ENCODE peak calls at places on chromosomes 13 and 19, in ten cellular contexts. One of them, this sample, is unnamed.

GRCh38 chr19:8544168-8544567 is 30.2 kb upstream of the ZNF414 start:
- DNase-seq in esophagus squamous epithelium: no peak
- DNase-seq in HCT116: no peak
- DNase-seq in tibial nerve: no peak
- DNase-seq in transverse colon: no peak
- DNase-seq in body of pancreas: no peak
- DNase-seq in spleen: no peak
- DNase-seq in IMR-90: no peak
- DNase-seq in adrenal gland: no peak
- DNase-seq in uterus: no peak
- DNase-seq in this sample: no peak

GRCh38 chr19:37936166-37936565 is 29.2 kb downstream of the SIPA1L3 start:
- DNase-seq in HCT116: no peak
- DNase-seq in adrenal gland: no peak
- DNase-seq in tibial nerve: no peak
- DNase-seq in body of pancreas: peak; percentile 52
- DNase-seq in transverse colon: peak; percentile 63
- DNase-seq in esophagus squamous epithelium: no peak
- DNase-seq in uterus: no peak
- DNase-seq in spleen: peak; percentile 7
- DNase-seq in IMR-90: no peak
- DNase-seq in this sample: no peak

GRCh38 chr19:18708452-18709231 is 25.2 kb downstream of the CRTC1 start:
- DNase-seq in IMR-90: no peak
- DNase-seq in uterus: no peak
- DNase-seq in tibial nerve: no peak
- DNase-seq in spleen: no peak
- DNase-seq in esophagus squamous epithelium: no peak
- DNase-seq in adrenal gland: no peak
- DNase-seq in HCT116: no peak
- DNase-seq in transverse colon: no peak
- DNase-seq in body of pancreas: no peak
- DNase-seq in this sample: no peak

GRCh38 chr13:36344173-36344572 is 2.0 kb downstream of the SPART start:
- DNase-seq in uterus: peak; percentile 62
- DNase-seq in transverse colon: peak; percentile 10
- DNase-seq in body of pancreas: no peak
- DNase-seq in esophagus squamous epithelium: no peak
- DNase-seq in IMR-90: peak; percentile 70
- DNase-seq in HCT116: no peak
- DNase-seq in spleen: no peak
- DNase-seq in adrenal gland: no peak
- DNase-seq in tibial nerve: no peak
- DNase-seq in this sample: no peak

GRCh38 chr19:42380155-42380554 is 9.9 kb downstream of the CNFN start:
- DNase-seq in IMR-90: no peak
- DNase-seq in tibial nerve: no peak
- DNase-seq in adrenal gland: no peak
- DNase-seq in esophagus squamous epithelium: no peak
- DNase-seq in spleen: no peak
- DNase-seq in transverse colon: no peak
- DNase-seq in HCT116: no peak
- DNase-seq in uterus: no peak
- DNase-seq in body of pancreas: no peak
- DNase-seq in this sample: no peak

GRCh38 chr13:33153421-33154381 is 131.9 kb downstream of the STARD13 start:
- DNase-seq in uterus: peak; percentile 47
- DNase-seq in transverse colon: peak; percentile 21
- DNase-seq in tibial nerve: no peak
- DNase-seq in esophagus squamous epithelium: no peak
- DNase-seq in HCT116: no peak
- DNase-seq in IMR-90: peak; percentile 38
- DNase-seq in body of pancreas: no peak
- DNase-seq in adrenal gland: peak; percentile 84
- DNase-seq in spleen: no peak
- DNase-seq in this sample: peak; percentile 73

GRCh38 chr13:36362251-36362650 is 16.1 kb upstream of the SPART start:
- DNase-seq in body of pancreas: no peak
- DNase-seq in uterus: no peak
- DNase-seq in spleen: no peak
- DNase-seq in tibial nerve: no peak
- DNase-seq in esophagus squamous epithelium: no peak
- DNase-seq in adrenal gland: no peak
- DNase-seq in HCT116: no peak
- DNase-seq in transverse colon: no peak
- DNase-seq in IMR-90: peak; percentile 91
- DNase-seq in this sample: no peak

GRCh38 chr19:2982983-2983350 is 5.6 kb downstream of the TLE6 start:
- DNase-seq in body of pancreas: peak; percentile 99
- DNase-seq in tibial nerve: peak; percentile 87
- DNase-seq in transverse colon: peak; percentile 78
- DNase-seq in IMR-90: peak; percentile 68
- DNase-seq in spleen: no peak
- DNase-seq in adrenal gland: peak; percentile 96
- DNase-seq in HCT116: no peak
- DNase-seq in esophagus squamous epithelium: no peak
- DNase-seq in uterus: peak; percentile 98
- DNase-seq in this sample: peak; percentile 88

GRCh38 chr19:36850646-36851442 is at the start of gene ZNF345:
- DNase-seq in transverse colon: peak; percentile 90
- DNase-seq in HCT116: no peak
- DNase-seq in body of pancreas: peak; percentile 95
- DNase-seq in tibial nerve: peak; percentile 80
- DNase-seq in IMR-90: peak; percentile 94
- DNase-seq in uterus: peak; percentile 93
- DNase-seq in spleen: peak; percentile 94
- DNase-seq in esophagus squamous epithelium: peak; percentile 67
- DNase-seq in adrenal gland: peak; percentile 98
- DNase-seq in this sample: peak; percentile 94

GRCh38 chr19:31226536-31226935 is 122.7 kb downstream of the TSHZ3 start:
- DNase-seq in HCT116: no peak
- DNase-seq in IMR-90: no peak
- DNase-seq in spleen: no peak
- DNase-seq in transverse colon: no peak
- DNase-seq in esophagus squamous epithelium: no peak
- DNase-seq in body of pancreas: no peak
- DNase-seq in tibial nerve: no peak
- DNase-seq in uterus: no peak
- DNase-seq in adrenal gland: no peak
- DNase-seq in this sample: no peak

GRCh38 chr13:89465366-89465765 is 1794.2 kb downstream of the SLITRK5 start:
- DNase-seq in tibial nerve: no peak
- DNase-seq in HCT116: peak; percentile 2
- DNase-seq in body of pancreas: no peak
- DNase-seq in uterus: no peak
- DNase-seq in adrenal gland: no peak
- DNase-seq in spleen: no peak
- DNase-seq in esophagus squamous epithelium: no peak
- DNase-seq in IMR-90: no peak
- DNase-seq in transverse colon: no peak
- DNase-seq in this sample: no peak

GRCh38 chr13:91280806-91281205 is 66.7 kb upstream of the MIR17HG start:
- DNase-seq in adrenal gland: no peak
- DNase-seq in esophagus squamous epithelium: no peak
- DNase-seq in transverse colon: no peak
- DNase-seq in body of pancreas: no peak
- DNase-seq in HCT116: no peak
- DNase-seq in IMR-90: no peak
- DNase-seq in tibial nerve: no peak
- DNase-seq in spleen: no peak
- DNase-seq in uterus: no peak
- DNase-seq in this sample: no peak

GRCh38 chr13:49858183-49858856 is 65.8 kb upstream of the KPNA3 start:
- DNase-seq in spleen: no peak
- DNase-seq in body of pancreas: peak; percentile 12
- DNase-seq in HCT116: no peak
- DNase-seq in transverse colon: peak; percentile 10
- DNase-seq in adrenal gland: no peak
- DNase-seq in esophagus squamous epithelium: no peak
- DNase-seq in uterus: no peak
- DNase-seq in IMR-90: peak; percentile 99
- DNase-seq in tibial nerve: no peak
- DNase-seq in this sample: no peak

GRCh38 chr13:104106705-104107393 is 1040.6 kb upstream of the SLC10A2 start:
- DNase-seq in tibial nerve: no peak
- DNase-seq in spleen: no peak
- DNase-seq in uterus: no peak
- DNase-seq in HCT116: no peak
- DNase-seq in esophagus squamous epithelium: no peak
- DNase-seq in transverse colon: no peak
- DNase-seq in body of pancreas: peak; percentile 22
- DNase-seq in IMR-90: peak; percentile 20
- DNase-seq in adrenal gland: no peak
- DNase-seq in this sample: no peak
- TF ChIP-seq CTCF in tibial nerve: no peak
- TF ChIP-seq CTCF in spleen: no peak
- TF ChIP-seq CTCF in uterus: no peak
- TF ChIP-seq CTCF in HCT116: no peak
- TF ChIP-seq CTCF in esophagus squamous epithelium: no peak
- TF ChIP-seq CTCF in transverse colon: no peak
- TF ChIP-seq CTCF in body of pancreas: no peak
- TF ChIP-seq CTCF in IMR-90: no peak
- TF ChIP-seq CTCF in adrenal gland: no peak
- TF ChIP-seq CTCF in this sample: no peak

DNA sequence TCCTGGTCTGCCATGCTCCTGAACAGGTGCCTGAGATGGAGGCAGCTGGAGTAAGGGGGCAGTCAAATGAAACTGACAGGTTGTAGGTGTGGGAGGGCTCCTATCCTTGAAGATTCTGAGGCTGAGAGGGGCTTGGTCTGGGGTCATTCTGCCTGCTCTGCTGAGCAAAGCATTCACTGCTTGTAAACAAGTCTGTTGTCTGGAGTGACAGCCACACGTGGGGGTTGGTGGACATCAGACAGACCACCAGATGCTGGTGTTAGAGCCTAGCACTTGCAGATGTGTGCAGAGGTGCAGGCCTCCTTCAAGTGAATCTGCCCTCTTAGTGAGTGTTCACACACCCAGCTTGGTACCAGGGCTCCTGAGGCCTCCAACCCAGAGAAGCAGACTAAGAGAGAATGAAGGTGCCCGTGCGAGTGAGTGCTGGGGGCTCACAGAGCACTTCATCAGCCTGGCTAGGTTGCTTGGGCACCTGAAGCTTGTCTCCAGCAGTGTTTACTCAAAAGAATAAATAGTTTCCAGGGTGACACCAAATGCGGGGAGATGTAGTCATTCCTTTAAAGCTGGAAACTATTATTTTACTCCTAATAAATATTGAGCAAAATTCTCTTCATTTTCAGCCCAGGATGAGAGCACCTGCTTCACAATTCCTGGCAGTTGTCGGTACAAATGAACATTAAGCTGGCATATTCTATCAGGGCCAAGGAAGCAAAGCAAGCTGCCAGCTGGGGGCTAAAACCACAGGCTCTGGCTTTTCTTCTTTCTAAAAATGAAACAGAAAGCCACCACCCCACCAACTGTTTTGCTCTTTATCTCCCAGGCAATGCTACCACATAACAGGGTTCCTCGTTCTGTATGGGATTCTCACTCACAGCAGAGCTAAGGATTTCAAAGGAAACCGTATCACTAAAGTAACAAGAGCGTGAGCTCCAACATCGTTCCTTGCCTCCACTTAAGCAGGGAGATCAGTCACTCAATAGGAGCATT is 82.3 kb downstream of the RNASEH2B start:
- DNase-seq in IMR-90: no peak
- DNase-seq in uterus: no peak
- DNase-seq in transverse colon: no peak
- DNase-seq in esophagus squamous epithelium: no peak
- DNase-seq in spleen: no peak
- DNase-seq in HCT116: no peak
- DNase-seq in tibial nerve: no peak
- DNase-seq in body of pancreas: no peak
- DNase-seq in adrenal gland: no peak
- DNase-seq in this sample: no peak
- TF ChIP-seq POLR2A in IMR-90: no peak
- TF ChIP-seq POLR2A in uterus: no peak
- TF ChIP-seq POLR2A in transverse colon: no peak
- TF ChIP-seq POLR2A in esophagus squamous epithelium: no peak
- TF ChIP-seq POLR2A in spleen: no peak
- TF ChIP-seq POLR2A in HCT116: no peak
- TF ChIP-seq POLR2A in tibial nerve: no peak
- TF ChIP-seq POLR2A in body of pancreas: no peak
- TF ChIP-seq POLR2A in adrenal gland: no peak
- TF ChIP-seq POLR2A in this sample: no peak

DNA sequence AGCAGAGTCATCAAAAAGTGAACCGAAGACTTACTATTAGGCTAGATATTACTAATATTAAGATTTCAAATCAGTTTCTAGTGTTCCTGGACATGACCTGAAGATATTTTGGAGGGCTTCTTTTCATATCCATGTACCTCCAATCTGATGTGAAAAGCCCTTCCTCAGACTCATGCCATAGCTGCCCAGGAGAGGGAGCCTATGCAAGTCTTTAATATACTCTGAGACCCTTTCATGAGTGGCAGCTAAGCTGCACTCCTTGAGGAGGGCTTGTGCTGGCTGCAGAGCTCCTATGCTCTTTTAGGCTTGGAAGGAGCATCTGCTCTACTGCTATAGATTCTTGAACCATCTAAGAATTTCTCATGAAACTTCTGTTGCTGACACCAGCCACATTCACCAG is 715.3 kb downstream of the OLFM4 start:
- DNase-seq in body of pancreas: no peak
- DNase-seq in esophagus squamous epithelium: no peak
- DNase-seq in spleen: no peak
- DNase-seq in uterus: no peak
- DNase-seq in HCT116: no peak
- DNase-seq in IMR-90: no peak
- DNase-seq in adrenal gland: no peak
- DNase-seq in transverse colon: no peak
- DNase-seq in tibial nerve: no peak
- DNase-seq in this sample: no peak
- TF ChIP-seq CTCF in body of pancreas: no peak
- TF ChIP-seq CTCF in esophagus squamous epithelium: no peak
- TF ChIP-seq CTCF in spleen: no peak
- TF ChIP-seq CTCF in uterus: no peak
- TF ChIP-seq CTCF in HCT116: no peak
- TF ChIP-seq CTCF in IMR-90: no peak
- TF ChIP-seq CTCF in adrenal gland: no peak
- TF ChIP-seq CTCF in transverse colon: no peak
- TF ChIP-seq CTCF in tibial nerve: no peak
- TF ChIP-seq CTCF in this sample: no peak

GRCh38 chr13:47306991-47307390 is 410.1 kb upstream of the HTR2A start:
- DNase-seq in uterus: no peak
- DNase-seq in HCT116: no peak
- DNase-seq in tibial nerve: no peak
- DNase-seq in adrenal gland: no peak
- DNase-seq in esophagus squamous epithelium: no peak
- DNase-seq in IMR-90: peak; percentile 26
- DNase-seq in body of pancreas: no peak
- DNase-seq in spleen: no peak
- DNase-seq in transverse colon: no peak
- DNase-seq in this sample: no peak

DNA sequence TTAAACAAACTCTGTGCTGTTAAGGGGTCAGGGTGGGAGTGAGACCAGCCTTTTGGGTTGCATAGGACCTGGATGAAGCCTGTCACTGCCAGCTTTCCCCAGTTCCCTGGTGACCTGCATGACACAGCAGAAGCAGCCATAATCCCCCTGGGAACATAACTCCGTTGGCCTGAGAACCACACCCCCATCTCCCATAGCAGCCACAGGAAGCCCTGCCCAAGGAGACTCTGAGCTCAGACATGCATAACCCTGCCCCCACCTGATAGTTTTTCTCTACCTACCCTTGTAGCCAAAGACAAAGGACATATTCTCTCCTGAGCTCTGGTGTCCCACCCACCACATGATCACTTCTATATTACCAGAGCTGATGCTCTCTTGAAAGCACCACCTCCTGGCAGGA is 413.5 kb upstream of the HTR2A start:
- DNase-seq in uterus: no peak
- DNase-seq in IMR-90: no peak
- DNase-seq in spleen: no peak
- DNase-seq in transverse colon: no peak
- DNase-seq in body of pancreas: no peak
- DNase-seq in tibial nerve: no peak
- DNase-seq in adrenal gland: no peak
- DNase-seq in HCT116: no peak
- DNase-seq in esophagus squamous epithelium: no peak
- DNase-seq in this sample: no peak
- TF ChIP-seq POLR2A in uterus: no peak
- TF ChIP-seq POLR2A in IMR-90: no peak
- TF ChIP-seq POLR2A in spleen: no peak
- TF ChIP-seq POLR2A in transverse colon: no peak
- TF ChIP-seq POLR2A in body of pancreas: no peak
- TF ChIP-seq POLR2A in tibial nerve: no peak
- TF ChIP-seq POLR2A in adrenal gland: no peak
- TF ChIP-seq POLR2A in HCT116: no peak
- TF ChIP-seq POLR2A in esophagus squamous epithelium: no peak
- TF ChIP-seq POLR2A in this sample: no peak